ENCODE peak calls at places on chromosomes 13 and 19, in nine cellular contexts. One of them, this sample, is unnamed.

GRCh38 chr19:33434886-33435705 is 61.6 kb downstream of the CEBPG start:
- DNase-seq in ovary: no peak
- DNase-seq in suprapubic skin: no peak
- DNase-seq in astrocyte of the cerebellum: peak
- DNase-seq in cardiac muscle cell: peak
- DNase-seq in dorsolateral prefrontal cortex: no peak
- DNase-seq in mammary epithelial cell: no peak
- DNase-seq in kidney epithelial cell: no peak
- DNase-seq in AG10803: peak
- DNase-seq in this sample: peak

GRCh38 chr13:28497143-28497876 is 2.4 kb upstream of the FLT1 start:
- DNase-seq in ovary: no peak
- DNase-seq in suprapubic skin: no peak
- DNase-seq in astrocyte of the cerebellum: no peak
- DNase-seq in cardiac muscle cell: peak
- DNase-seq in dorsolateral prefrontal cortex: no peak
- DNase-seq in mammary epithelial cell: no peak
- DNase-seq in kidney epithelial cell: no peak
- DNase-seq in AG10803: no peak
- DNase-seq in this sample: no peak

GRCh38 chr19:6247007-6247288 is 32.8 kb downstream of the MLLT1 start:
- DNase-seq in ovary: no peak
- DNase-seq in suprapubic skin: no peak
- DNase-seq in astrocyte of the cerebellum: no peak
- DNase-seq in cardiac muscle cell: no peak
- DNase-seq in dorsolateral prefrontal cortex: no peak
- DNase-seq in mammary epithelial cell: no peak
- DNase-seq in kidney epithelial cell: no peak
- DNase-seq in AG10803: no peak
- DNase-seq in this sample: no peak

GRCh38 chr13:23322353-23323336 is 110.9 kb downstream of the SACS start:
- DNase-seq in ovary: no peak
- DNase-seq in suprapubic skin: no peak
- DNase-seq in astrocyte of the cerebellum: no peak
- DNase-seq in cardiac muscle cell: no peak
- DNase-seq in dorsolateral prefrontal cortex: no peak
- DNase-seq in mammary epithelial cell: no peak
- DNase-seq in kidney epithelial cell: no peak
- DNase-seq in AG10803: peak
- DNase-seq in this sample: no peak

GRCh38 chr13:93922063-93922462 is 557.4 kb downstream of the DCT start:
- DNase-seq in ovary: no peak
- DNase-seq in suprapubic skin: no peak
- DNase-seq in astrocyte of the cerebellum: no peak
- DNase-seq in cardiac muscle cell: no peak
- DNase-seq in dorsolateral prefrontal cortex: no peak
- DNase-seq in mammary epithelial cell: no peak
- DNase-seq in kidney epithelial cell: no peak
- DNase-seq in AG10803: no peak
- DNase-seq in this sample: peak

GRCh38 chr13:51501592-51502205 is 48.9 kb upstream of the INTS6 start:
- DNase-seq in ovary: no peak
- DNase-seq in suprapubic skin: no peak
- DNase-seq in astrocyte of the cerebellum: no peak
- DNase-seq in cardiac muscle cell: peak
- DNase-seq in dorsolateral prefrontal cortex: no peak
- DNase-seq in mammary epithelial cell: peak
- DNase-seq in kidney epithelial cell: no peak
- DNase-seq in AG10803: peak
- DNase-seq in this sample: peak

GRCh38 chr13:28412981-28413380 is 81.9 kb downstream of the FLT1 start:
- DNase-seq in ovary: no peak
- DNase-seq in suprapubic skin: no peak
- DNase-seq in astrocyte of the cerebellum: no peak
- DNase-seq in cardiac muscle cell: peak
- DNase-seq in dorsolateral prefrontal cortex: no peak
- DNase-seq in mammary epithelial cell: no peak
- DNase-seq in kidney epithelial cell: no peak
- DNase-seq in AG10803: no peak
- DNase-seq in this sample: peak

GRCh38 chr19:43797118-43797517 is 5.1 kb downstream of the LYPD5 start:
- DNase-seq in ovary: no peak
- DNase-seq in suprapubic skin: no peak
- DNase-seq in astrocyte of the cerebellum: no peak
- DNase-seq in cardiac muscle cell: no peak
- DNase-seq in dorsolateral prefrontal cortex: no peak
- DNase-seq in mammary epithelial cell: no peak
- DNase-seq in kidney epithelial cell: no peak
- DNase-seq in AG10803: no peak
- DNase-seq in this sample: no peak

GRCh38 chr13:24692541-24692940 is 12.3 kb downstream of the ATP12A start:
- DNase-seq in ovary: no peak
- DNase-seq in suprapubic skin: no peak
- DNase-seq in astrocyte of the cerebellum: peak
- DNase-seq in cardiac muscle cell: peak
- DNase-seq in dorsolateral prefrontal cortex: no peak
- DNase-seq in mammary epithelial cell: no peak
- DNase-seq in kidney epithelial cell: no peak
- DNase-seq in AG10803: peak
- DNase-seq in this sample: peak

GRCh38 chr13:27257233-27257568 is 5.8 kb downstream of the RPL21 start:
- DNase-seq in ovary: no peak
- DNase-seq in suprapubic skin: no peak
- DNase-seq in astrocyte of the cerebellum: no peak
- DNase-seq in cardiac muscle cell: no peak
- DNase-seq in dorsolateral prefrontal cortex: no peak
- DNase-seq in mammary epithelial cell: no peak
- DNase-seq in kidney epithelial cell: no peak
- DNase-seq in AG10803: no peak
- DNase-seq in this sample: no peak

GRCh38 chr13:94057618-94058017 is 421.9 kb downstream of the DCT start:
- DNase-seq in ovary: no peak
- DNase-seq in suprapubic skin: no peak
- DNase-seq in astrocyte of the cerebellum: no peak
- DNase-seq in cardiac muscle cell: peak
- DNase-seq in dorsolateral prefrontal cortex: no peak
- DNase-seq in mammary epithelial cell: no peak
- DNase-seq in kidney epithelial cell: no peak
- DNase-seq in AG10803: no peak
- DNase-seq in this sample: peak

GRCh38 chr13:113022391-113023216 is 53.6 kb downstream of the MCF2L start:
- DNase-seq in ovary: no peak
- DNase-seq in suprapubic skin: no peak
- DNase-seq in astrocyte of the cerebellum: no peak
- DNase-seq in cardiac muscle cell: peak
- DNase-seq in dorsolateral prefrontal cortex: no peak
- DNase-seq in mammary epithelial cell: no peak
- DNase-seq in kidney epithelial cell: no peak
- DNase-seq in AG10803: no peak
- DNase-seq in this sample: no peak

GRCh38 chr13:50081106-50081898 is 66.1 kb downstream of the KCNRG start:
- DNase-seq in ovary: peak
- DNase-seq in suprapubic skin: no peak
- DNase-seq in astrocyte of the cerebellum: no peak
- DNase-seq in cardiac muscle cell: peak
- DNase-seq in dorsolateral prefrontal cortex: no peak
- DNase-seq in mammary epithelial cell: no peak
- DNase-seq in kidney epithelial cell: no peak
- DNase-seq in AG10803: no peak
- DNase-seq in this sample: no peak

GRCh38 chr19:18322318-18322758 is 538 bp downstream of the LSM4 start:
- DNase-seq in ovary: no peak
- DNase-seq in suprapubic skin: no peak
- DNase-seq in astrocyte of the cerebellum: no peak
- DNase-seq in cardiac muscle cell: peak
- DNase-seq in dorsolateral prefrontal cortex: no peak
- DNase-seq in mammary epithelial cell: no peak
- DNase-seq in kidney epithelial cell: no peak
- DNase-seq in AG10803: peak
- DNase-seq in this sample: peak

GRCh38 chr19:6767081-6767356 is 216 bp downstream of the SH2D3A start:
- DNase-seq in ovary: no peak
- DNase-seq in suprapubic skin: no peak
- DNase-seq in astrocyte of the cerebellum: no peak
- DNase-seq in cardiac muscle cell: no peak
- DNase-seq in dorsolateral prefrontal cortex: no peak
- DNase-seq in mammary epithelial cell: peak
- DNase-seq in kidney epithelial cell: no peak
- DNase-seq in AG10803: no peak
- DNase-seq in this sample: no peak

GRCh38 chr19:10835089-10835753 is 791 bp downstream of the TMED1 start:
- DNase-seq in ovary: no peak
- DNase-seq in suprapubic skin: no peak
- DNase-seq in astrocyte of the cerebellum: no peak
- DNase-seq in cardiac muscle cell: no peak
- DNase-seq in dorsolateral prefrontal cortex: no peak
- DNase-seq in mammary epithelial cell: peak
- DNase-seq in kidney epithelial cell: peak
- DNase-seq in AG10803: no peak
- DNase-seq in this sample: no peak

GRCh38 chr13:114059946-114060860 is 72.2 kb downstream of the RASA3 start:
- DNase-seq in ovary: no peak
- DNase-seq in suprapubic skin: no peak
- DNase-seq in astrocyte of the cerebellum: no peak
- DNase-seq in cardiac muscle cell: no peak
- DNase-seq in dorsolateral prefrontal cortex: no peak
- DNase-seq in mammary epithelial cell: no peak
- DNase-seq in kidney epithelial cell: no peak
- DNase-seq in AG10803: no peak
- DNase-seq in this sample: no peak

GRCh38 chr13:18212873-18213272 is 968.8 kb downstream of the TUBA3C start:
- DNase-seq in ovary: no peak
- DNase-seq in suprapubic skin: peak
- DNase-seq in astrocyte of the cerebellum: no peak
- DNase-seq in cardiac muscle cell: peak
- DNase-seq in dorsolateral prefrontal cortex: no peak
- DNase-seq in mammary epithelial cell: no peak
- DNase-seq in kidney epithelial cell: no peak
- DNase-seq in AG10803: no peak
- DNase-seq in this sample: peak

GRCh38 chr13:79837741-79838450 is 356.9 kb downstream of the NDFIP2 start:
- DNase-seq in ovary: no peak
- DNase-seq in suprapubic skin: no peak
- DNase-seq in astrocyte of the cerebellum: no peak
- DNase-seq in cardiac muscle cell: peak
- DNase-seq in dorsolateral prefrontal cortex: no peak
- DNase-seq in mammary epithelial cell: peak
- DNase-seq in kidney epithelial cell: peak
- DNase-seq in AG10803: peak
- DNase-seq in this sample: peak

GRCh38 chr13:109026266-109026665 is 396.9 kb downstream of the MYO16 start:
- DNase-seq in ovary: no peak
- DNase-seq in suprapubic skin: no peak
- DNase-seq in astrocyte of the cerebellum: no peak
- DNase-seq in cardiac muscle cell: no peak
- DNase-seq in dorsolateral prefrontal cortex: no peak
- DNase-seq in mammary epithelial cell: no peak
- DNase-seq in kidney epithelial cell: no peak
- DNase-seq in AG10803: no peak
- DNase-seq in this sample: no peak
- TF ChIP-seq CTCF in ovary: no peak
- TF ChIP-seq CTCF in suprapubic skin: no peak
- TF ChIP-seq CTCF in astrocyte of the cerebellum: no peak
- TF ChIP-seq CTCF in cardiac muscle cell: no peak
- TF ChIP-seq CTCF in dorsolateral prefrontal cortex: no peak
- TF ChIP-seq CTCF in mammary epithelial cell: no peak
- TF ChIP-seq CTCF in kidney epithelial cell: no peak
- TF ChIP-seq CTCF in AG10803: no peak
- TF ChIP-seq CTCF in this sample: no peak

DNA sequence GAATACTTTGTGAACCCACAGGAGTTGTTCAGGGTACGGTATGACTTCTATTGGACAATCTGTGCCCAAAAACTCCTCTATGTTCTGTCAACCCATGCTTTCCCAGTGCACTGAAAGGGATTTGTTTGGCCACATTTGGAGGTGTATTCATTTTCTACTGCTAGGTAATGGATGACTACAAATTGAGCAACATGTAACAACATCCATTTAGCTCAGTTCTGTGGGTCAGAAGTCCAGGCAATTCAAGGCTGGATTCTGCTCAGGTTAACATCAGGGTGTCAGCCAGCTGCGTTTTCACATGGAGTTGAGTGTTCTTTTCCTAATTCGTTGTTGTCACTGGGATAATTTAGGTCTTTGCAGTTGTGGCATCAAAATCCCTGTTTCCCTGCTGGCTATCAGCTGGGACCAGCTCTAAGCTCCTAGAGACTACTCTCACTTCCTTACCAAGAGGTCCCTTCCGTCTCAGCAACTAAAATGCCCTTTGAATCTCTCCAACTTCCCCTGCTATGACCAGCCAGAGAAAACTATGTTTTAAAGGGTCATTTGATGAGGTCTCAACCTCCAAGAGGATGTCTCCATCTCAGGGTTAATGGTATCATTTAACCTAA is 25.4 kb downstream of the MIR17HG start:
- DNase-seq in ovary: no peak
- DNase-seq in suprapubic skin: no peak
- DNase-seq in astrocyte of the cerebellum: no peak
- DNase-seq in cardiac muscle cell: no peak
- DNase-seq in dorsolateral prefrontal cortex: no peak
- DNase-seq in mammary epithelial cell: no peak
- DNase-seq in kidney epithelial cell: no peak
- DNase-seq in AG10803: no peak
- DNase-seq in this sample: no peak
- H3K4me3 ChIP-seq in ovary: no peak
- H3K4me3 ChIP-seq in suprapubic skin: no peak
- H3K4me3 ChIP-seq in astrocyte of the cerebellum: no peak
- H3K4me3 ChIP-seq in cardiac muscle cell: no peak
- H3K4me3 ChIP-seq in dorsolateral prefrontal cortex: no peak
- H3K4me3 ChIP-seq in mammary epithelial cell: no peak
- H3K4me3 ChIP-seq in kidney epithelial cell: no peak
- H3K4me3 ChIP-seq in AG10803: no peak
- H3K4me3 ChIP-seq in this sample: no peak

DNA sequence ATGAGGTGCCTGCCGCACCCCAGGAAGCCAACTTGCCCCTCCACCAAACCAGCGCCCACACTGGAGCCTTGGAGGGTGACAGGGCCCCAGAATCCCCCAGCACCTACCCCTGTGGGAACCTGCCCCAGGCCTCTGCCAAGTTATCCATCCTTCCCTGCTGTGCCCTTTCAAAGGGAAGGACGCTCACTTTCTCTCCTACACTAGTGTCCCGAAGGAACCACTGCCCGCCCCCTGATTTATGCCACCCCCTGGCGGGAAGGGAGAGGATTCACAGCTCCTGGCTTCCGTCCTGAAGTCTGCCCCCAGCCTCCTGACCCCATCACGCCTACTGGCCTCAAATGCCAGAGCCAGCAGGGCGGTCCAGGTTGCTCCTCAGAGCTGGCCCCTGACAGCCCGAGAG is 1.4 kb downstream of the EVI5L start:
- DNase-seq in ovary: peak
- DNase-seq in suprapubic skin: no peak
- DNase-seq in astrocyte of the cerebellum: no peak
- DNase-seq in cardiac muscle cell: peak
- DNase-seq in dorsolateral prefrontal cortex: peak
- DNase-seq in mammary epithelial cell: peak
- DNase-seq in kidney epithelial cell: no peak
- DNase-seq in AG10803: peak
- DNase-seq in this sample: peak
- TF ChIP-seq CTCF in ovary: no peak
- TF ChIP-seq CTCF in suprapubic skin: no peak
- TF ChIP-seq CTCF in astrocyte of the cerebellum: peak
- TF ChIP-seq CTCF in cardiac muscle cell: peak
- TF ChIP-seq CTCF in dorsolateral prefrontal cortex: no peak
- TF ChIP-seq CTCF in mammary epithelial cell: peak
- TF ChIP-seq CTCF in kidney epithelial cell: peak
- TF ChIP-seq CTCF in AG10803: peak
- TF ChIP-seq CTCF in this sample: peak

GRCh38 chr13:109783815-109784589 is 2.4 kb downstream of the IRS2 start:
- DNase-seq in ovary: peak
- DNase-seq in suprapubic skin: no peak
- DNase-seq in astrocyte of the cerebellum: no peak
- DNase-seq in cardiac muscle cell: no peak
- DNase-seq in dorsolateral prefrontal cortex: no peak
- DNase-seq in mammary epithelial cell: no peak
- DNase-seq in kidney epithelial cell: no peak
- DNase-seq in AG10803: no peak
- DNase-seq in this sample: no peak
- H3K4me3 ChIP-seq in ovary: peak
- H3K4me3 ChIP-seq in suprapubic skin: peak
- H3K4me3 ChIP-seq in astrocyte of the cerebellum: peak
- H3K4me3 ChIP-seq in cardiac muscle cell: peak
- H3K4me3 ChIP-seq in dorsolateral prefrontal cortex: peak
- H3K4me3 ChIP-seq in mammary epithelial cell: peak
- H3K4me3 ChIP-seq in kidney epithelial cell: peak
- H3K4me3 ChIP-seq in AG10803: peak
- H3K4me3 ChIP-seq in this sample: peak

This sample was measured in cardiac fibroblast.